ENCODE peak calls at places on chromosome 21, in seven cellular contexts. X is left ventricle myocardium inferior, T is DND-41, W is neuronal stem cell, V is prostate gland, G is suprapubic skin, J is IMR-90. I is an unnamed sample. For H3K4me1, the result is how much of the 10 kb centered on the place peaks cover.

GRCh38 chr21:42404534-42404933 is 832 bp downstream of the UBASH3A start:
- DNase-seq in X (no peak), T (peak), W (no peak), V (no peak), G (peak), J (no peak), I (no peak)

GRCh38 chr21:41133896-41134522 is 34.0 kb upstream of the BACE2 start:
- DNase-seq in X (no peak), T (no peak), W (peak), V (no peak), G (no peak), J (peak), I (no peak)

GRCh38 chr21:32611471-32611997 is 643 bp downstream of the CFAP298 start:
- DNase-seq in X (no peak), T (peak), W (no peak), V (peak), G (no peak), J (peak), I (peak)

GRCh38 chr21:16569679-16570078 is 839.9 kb downstream of the USP25 start:
- DNase-seq in X (no peak), T (no peak), W (no peak), V (no peak), G (no peak), J (peak), I (no peak)

GRCh38 chr21:42739061-42739931 is 85.9 kb downstream of the PDE9A start:
- DNase-seq in X (no peak), T (no peak), W (no peak), V (no peak), G (peak), J (peak), I (no peak)

GRCh38 chr21:26844258-26845065 is 747 bp downstream of the ADAMTS1 start:
- DNase-seq in X (peak), T (no peak), W (peak), V (peak), G (peak), J (peak), I (peak)

GRCh38 chr21:29351691-29352090 is 53.0 kb downstream of the BACH1 start:
- DNase-seq in X (no peak), T (no peak), W (no peak), V (no peak), G (no peak), J (peak), I (no peak)

GRCh38 chr21:29384608-29385359 is 86.1 kb downstream of the BACH1 start:
- DNase-seq in X (no peak), T (peak), W (no peak), V (no peak), G (no peak), J (no peak), I (no peak)

GRCh38 chr21:14982336-14982735 is 82.5 kb downstream of the NRIP1 start:
- DNase-seq in X (no peak), T (no peak), W (no peak), V (no peak), G (no peak), J (peak), I (no peak)

GRCh38 chr21:31282095-31282709 is 61.9 kb downstream of the TIAM1 start:
- DNase-seq in X (peak), T (no peak), W (no peak), V (no peak), G (no peak), J (peak), I (no peak)

GRCh38 chr21:42401164-42401563 is 2.5 kb upstream of the UBASH3A start:
- DNase-seq in X (no peak), T (no peak), W (no peak), V (no peak), G (no peak), J (no peak), I (no peak)

GRCh38 chr21:38918629-38919346 is 113.1 kb downstream of the ETS2 start:
- DNase-seq in X (no peak), T (no peak), W (no peak), V (no peak), G (no peak), J (no peak), I (no peak)
- H3K27ac ChIP-seq in X (no peak), T (no peak), W (no peak), V (peak), G (no peak), J (no peak), I (no peak)

GRCh38 chr21:36860736-36861594 is 105.5 kb downstream of the HLCS start:
- DNase-seq in X (no peak), T (no peak), W (no peak), V (no peak), G (no peak), J (peak), I (no peak)
- H3K4me3 ChIP-seq in X (no peak), T (no peak), W (no peak), V (no peak), G (no peak), J (no peak), I (no peak)

GRCh38 chr21:45600248-45600647 is 43.3 kb upstream of the PCBP3 start:
- DNase-seq in X (no peak), T (no peak), W (no peak), V (no peak), G (no peak), J (no peak), I (no peak)
- H3K4me1 ChIP-seq in X (under half), T (under half), W (under half), V (under half), G (under half), J (under half), I (under half)

GRCh38 chr21:28298251-28298672 is 694.4 kb downstream of the LTN1 start:
- DNase-seq in X (no peak), T (no peak), W (no peak), V (no peak), G (no peak), J (peak), I (no peak)

GRCh38 chr21:28294046-28294445 is 698.6 kb downstream of the LTN1 start:
- DNase-seq in X (no peak), T (no peak), W (no peak), V (no peak), G (no peak), J (peak), I (no peak)

GRCh38 chr21:28299946-28300345 is 692.7 kb downstream of the LTN1 start:
- DNase-seq in X (no peak), T (no peak), W (no peak), V (no peak), G (no peak), J (no peak), I (no peak)
- H3K27ac ChIP-seq in X (no peak), T (no peak), W (no peak), V (no peak), G (no peak), J (no peak), I (no peak)

DNA sequence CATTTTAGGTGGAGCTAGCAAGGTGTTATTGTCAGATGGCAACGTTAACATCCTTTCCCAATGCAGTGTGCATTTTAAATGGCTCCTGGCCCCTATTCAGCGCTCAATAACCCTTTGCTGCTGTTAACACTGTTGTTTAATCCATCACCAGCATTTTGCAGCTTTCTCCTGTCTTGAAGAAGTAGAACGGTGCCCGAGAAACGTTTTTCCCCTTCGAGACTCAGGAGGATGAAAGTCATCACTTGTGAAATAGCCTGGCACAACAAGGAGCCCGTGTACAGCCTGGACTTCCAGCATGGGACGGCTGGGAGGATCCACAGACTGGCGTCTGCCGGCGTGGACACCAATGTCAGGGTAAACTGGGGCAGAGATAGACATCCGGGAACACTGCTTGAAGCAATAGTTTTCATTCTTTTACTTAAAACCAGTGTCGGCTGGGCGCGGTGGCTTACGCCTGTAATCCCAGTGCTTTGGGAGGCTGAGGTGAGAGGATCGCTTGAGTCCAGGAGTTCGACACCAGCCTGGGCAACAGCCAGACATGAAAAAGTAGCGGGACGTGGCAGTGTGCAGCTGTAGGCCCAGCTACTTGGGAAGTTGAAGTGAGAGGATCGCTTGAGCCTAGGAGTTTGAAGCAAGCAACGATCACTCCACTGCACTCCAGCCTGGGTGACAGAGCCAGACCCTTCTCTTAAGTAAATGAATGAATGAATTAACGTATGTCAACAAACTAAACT is 884 bp downstream of the CHAF1B start:
- DNase-seq in X (no peak), T (no peak), W (no peak), V (no peak), G (no peak), J (peak), I (no peak)
- H3K4me3 ChIP-seq in X (peak), T (peak), W (peak), V (peak), G (peak), J (peak), I (peak)

GRCh38 chr21:33971492-33972013 is 55.9 kb upstream of the ATP5PO start:
- DNase-seq in X (no peak), T (no peak), W (no peak), V (peak), G (no peak), J (peak), I (no peak)
- H3K4me1 ChIP-seq in X (half or more), T (under half), W (under half), V (under half), G (under half), J (under half), I (under half)

GRCh38 chr21:40047211-40047610 is 180.0 kb downstream of the PCP4 start:
- DNase-seq in X (no peak), T (no peak), W (no peak), V (no peak), G (no peak), J (no peak), I (no peak)

GRCh38 chr21:40051801-40052200 is 184.6 kb downstream of the PCP4 start:
- DNase-seq in X (no peak), T (no peak), W (no peak), V (no peak), G (no peak), J (no peak), I (no peak)

GRCh38 chr21:40049031-40049958 is 182.1 kb downstream of the PCP4 start:
- DNase-seq in X (no peak), T (no peak), W (no peak), V (no peak), G (no peak), J (peak), I (no peak)

GRCh38 chr21:40049959-40050290 is 182.7 kb downstream of the PCP4 start:
- DNase-seq in X (no peak), T (no peak), W (no peak), V (no peak), G (no peak), J (no peak), I (no peak)

DNA sequence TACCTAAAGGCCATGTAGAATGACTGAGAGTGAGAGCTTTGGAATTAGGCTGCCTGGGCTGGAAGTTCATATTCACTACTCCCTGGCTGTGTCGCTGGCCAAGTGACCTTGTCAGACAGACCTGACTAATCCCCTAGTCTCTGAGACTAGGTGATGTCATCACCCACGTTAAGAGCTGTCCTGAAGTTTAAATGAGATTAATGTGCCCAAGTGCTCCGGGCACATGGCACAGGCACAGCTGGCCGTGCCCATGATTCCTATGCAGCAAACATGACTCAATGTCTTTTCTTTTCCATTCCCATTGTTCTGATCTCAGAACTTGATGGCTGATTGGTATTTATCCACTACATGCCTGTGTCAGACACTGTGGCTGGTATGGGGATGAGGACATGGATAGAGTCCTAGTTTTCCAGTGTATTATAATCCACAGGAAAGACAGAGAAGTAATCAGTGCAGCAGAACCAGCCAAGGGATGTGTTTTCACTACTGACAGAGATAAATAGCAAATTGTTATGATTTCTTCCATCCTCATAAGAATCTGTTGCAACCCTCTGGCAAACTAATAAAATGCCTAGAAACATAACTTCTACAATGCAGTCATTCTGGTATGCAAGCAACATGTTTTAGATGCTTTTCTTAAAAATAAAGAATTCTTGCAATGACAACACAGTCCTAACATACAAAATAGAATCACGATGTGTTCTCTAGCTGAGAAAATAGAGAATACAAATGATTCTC is 180.9 kb downstream of the PCP4 start:
- DNase-seq in X (no peak), T (no peak), W (no peak), V (no peak), G (no peak), J (no peak), I (no peak)
- H3K27ac ChIP-seq in X (no peak), T (no peak), W (no peak), V (no peak), G (no peak), J (no peak), I (no peak)